ENCODE peak calls at places on chromosomes 5 and 9, in ten cellular contexts. X is NCI-H748 treated with DMSO at 0.1 percent for 48 hours, Y is M059J, F is HCEC 1CT, I is foreskin keratinocyte, T is NCI-H1694 treated with DMSO at 0.1 percent for 48 hours, A is fibroblast of the conjunctiva, O is mammary epithelial cell, C is NCI-H2081, R is NCI-H1105 treated with DMSO at 0.1 percent for 48 hours. U is an unnamed sample.

GRCh38 chr5:80302636-80303035 is 17.2 kb upstream of the SPZ1 start:
- DNase-seq in X (no peak), A (no peak), T (no peak), I (no peak), O (no peak), Y (no peak), F (no peak), R (no peak), C (no peak), U (no peak)

GRCh38 chr9:120336021-120336752 is 243.8 kb downstream of the CDK5RAP2 start:
- DNase-seq in Y (no peak), R (peak; percentile 49), C (peak; percentile 29), O (peak; percentile 43), T (no peak), A (no peak), F (peak; percentile 46), I (no peak), X (no peak), U (peak; percentile 83)

GRCh38 chr9:95504053-95504963 is 12.5 kb downstream of the PTCH1 start:
- DNase-seq in T (no peak), X (no peak), A (no peak), Y (peak; percentile 69), C (no peak), O (peak; percentile 27), I (no peak), F (peak; percentile 79), R (no peak), U (no peak)

GRCh38 chr5:3187846-3188425 is 407.7 kb upstream of the IRX1 start:
- DNase-seq in C (no peak), I (no peak), A (no peak), R (peak; percentile 88), X (peak; percentile 94), Y (no peak), F (no peak), O (no peak), T (no peak), U (no peak)

GRCh38 chr5:1658665-1659064 is 134.9 kb upstream of the LPCAT1 start:
- DNase-seq in O (no peak), X (peak; percentile 90), C (peak; percentile 28), A (no peak), I (no peak), T (no peak), F (no peak), Y (no peak), R (no peak), U (no peak)

GRCh38 chr5:58106754-58107410 is 353.0 kb downstream of the PLK2 start:
- DNase-seq in F (no peak), I (no peak), A (no peak), T (no peak), C (no peak), Y (no peak), R (no peak), X (no peak), O (no peak), U (no peak)

GRCh38 chr9:121281614-121282291 is 13.8 kb downstream of the GSN start:
- DNase-seq in T (no peak), C (peak; percentile 48), X (peak; percentile 23), I (peak; percentile 90), O (peak; percentile 99), F (peak; percentile 44), Y (peak; percentile 88), R (peak; percentile 38), A (peak; percentile 44), U (peak; percentile 72)

GRCh38 chr9:2174321-2174720 is 159.2 kb downstream of the SMARCA2 start:
- DNase-seq in X (no peak), I (no peak), A (no peak), Y (no peak), C (no peak), F (no peak), T (no peak), R (no peak), O (no peak), U (no peak)

GRCh38 chr9:96651626-96652025 is 3.5 kb downstream of the PRXL2C start:
- DNase-seq in O (no peak), I (no peak), C (no peak), A (no peak), Y (peak; percentile 27), X (peak; percentile 46), R (peak; percentile 26), F (peak; percentile 62), T (peak; percentile 42), U (peak; percentile 17)

GRCh38 chr9:4517274-4517673 is 27.0 kb downstream of the SLC1A1 start:
- DNase-seq in R (no peak), F (no peak), O (no peak), T (no peak), Y (peak; percentile 83), I (no peak), C (no peak), A (no peak), X (no peak), U (no peak)

GRCh38 chr9:112582863-112583262 is 96.2 kb downstream of the KIAA1958 start:
- DNase-seq in X (no peak), R (no peak), O (no peak), I (no peak), C (no peak), T (no peak), F (no peak), Y (no peak), A (no peak), U (no peak)

GRCh38 chr9:110712955-110713354 is 44.4 kb downstream of the MUSK start:
- DNase-seq in I (no peak), A (no peak), C (no peak), T (no peak), F (peak; percentile 31), Y (peak; percentile 40), O (no peak), X (no peak), R (no peak), U (no peak)

GRCh38 chr5:133225671-133226152 is 173.9 kb downstream of the HSPA4 start:
- DNase-seq in T (no peak), C (no peak), A (no peak), Y (no peak), F (peak; percentile 61), O (peak; percentile 48), I (no peak), X (no peak), R (no peak), U (no peak)

GRCh38 chr5:133421394-133421793 is 190.9 kb downstream of the FSTL4 start:
- DNase-seq in A (no peak), F (peak; percentile 12), R (no peak), O (no peak), C (no peak), X (no peak), I (no peak), T (no peak), Y (peak; percentile 4), U (peak; percentile 9)

GRCh38 chr5:74596930-74597329 is 43.6 kb downstream of the ENC1 start:
- DNase-seq in Y (no peak), F (no peak), A (no peak), O (no peak), R (no peak), I (no peak), T (no peak), X (no peak), C (no peak), U (no peak)

GRCh38 chr5:154262376-154262775 is 71.8 kb downstream of the GALNT10 start:
- DNase-seq in T (no peak), F (no peak), Y (no peak), A (no peak), X (no peak), O (no peak), C (no peak), I (no peak), R (no peak), U (no peak)

GRCh38 chr9:24245988-24246387 is 299.7 kb downstream of the IZUMO3 start:
- DNase-seq in C (peak; percentile 40), Y (peak; percentile 31), X (peak; percentile 32), A (no peak), T (no peak), F (peak; percentile 11), O (peak; percentile 17), I (no peak), R (no peak), U (no peak)

GRCh38 chr5:139593716-139594319 is 32.7 kb downstream of the UBE2D2 start:
- DNase-seq in R (no peak), X (no peak), T (no peak), A (no peak), I (peak; percentile 40), C (no peak), O (peak; percentile 62), F (peak; percentile 63), Y (peak; percentile 82), U (no peak)

GRCh38 chr5:33969572-33970452 is 14.7 kb downstream of the SLC45A2 start:
- DNase-seq in R (no peak), X (peak; percentile 51), Y (peak; percentile 61), I (no peak), F (peak; percentile 72), T (peak; percentile 66), A (peak; percentile 48), C (no peak), O (peak; percentile 40), U (no peak)

GRCh38 chr9:78354980-78355379 is 58.1 kb downstream of the PSAT1 start:
- DNase-seq in F (no peak), C (no peak), T (no peak), I (no peak), A (no peak), X (no peak), O (no peak), Y (no peak), R (no peak), U (no peak)

GRCh38 chr9:91495450-91495849 is 71.8 kb upstream of the NFIL3 start:
- DNase-seq in Y (peak; percentile 97), A (peak; percentile 76), C (no peak), O (peak; percentile 86), R (no peak), I (peak; percentile 86), X (no peak), F (peak; percentile 91), T (no peak), U (no peak)

GRCh38 chr5:117394506-117395157 is 820.0 kb upstream of the SEMA6A start:
- DNase-seq in Y (no peak), R (no peak), T (no peak), X (no peak), O (no peak), A (no peak), F (no peak), I (no peak), C (no peak), U (no peak)

GRCh38 chr9:124452841-124453585 is 2.8 kb downstream of the ADGRD2 start:
- DNase-seq in I (no peak), A (no peak), F (no peak), X (no peak), O (no peak), C (no peak), T (no peak), Y (no peak), R (no peak), U (no peak)

GRCh38 chr5:142314129-142314528 is 10.7 kb downstream of the SPRY4 start:
- DNase-seq in T (no peak), I (no peak), A (no peak), F (no peak), O (no peak), R (no peak), C (no peak), Y (no peak), X (no peak), U (no peak)